ENCODE peak calls at places on chromosomes 3 and 15, in six cellular contexts. O is heart right ventricle; N is astrocyte of the spinal cord; D is mesenchymal stem cell; Y is CD8-positive, alpha-beta memory T cell; F is cardiac muscle cell. P is an unnamed sample.

GRCh38 chr3:62727576-62727975 is 147.6 kb downstream of the CADPS start:
- DNase-seq in Y (no peak), O (no peak), F (peak; percentile 12), N (peak; percentile 24), D (no peak), P (no peak)

GRCh38 chr3:37144806-37145205 is 29.6 kb downstream of the LRRFIP2 start:
- DNase-seq in O (no peak), D (peak; percentile 47), N (no peak), Y (peak; percentile 7), F (no peak), P (no peak)

GRCh38 chr3:122233109-122233952 is 49.9 kb downstream of the CASR start:
- DNase-seq in O (no peak), F (no peak), D (no peak), Y (no peak), N (no peak), P (no peak)

GRCh38 chr3:109137766-109138165 is 1.2 kb downstream of the C3orf85 start:
- DNase-seq in Y (no peak), N (no peak), F (no peak), O (no peak), D (no peak), P (no peak)

GRCh38 chr3:6989608-6990291 is 128.8 kb downstream of the GRM7 start:
- DNase-seq in O (no peak), D (no peak), Y (no peak), F (no peak), N (no peak), P (no peak)

GRCh38 chr3:33211444-33211843 is 7.2 kb downstream of the SUSD5 start:
- DNase-seq in F (peak; percentile 77), D (peak; percentile 87), O (no peak), N (peak; percentile 94), Y (no peak), P (no peak)

GRCh38 chr3:104031598-104031997 is 1335.1 kb upstream of the ALCAM start:
- DNase-seq in N (no peak), F (no peak), O (no peak), D (no peak), Y (no peak), P (no peak)

GRCh38 chr3:39290255-39290654 is 10.4 kb upstream of the CX3CR1 start:
- DNase-seq in Y (no peak), D (peak; percentile 28), F (no peak), O (no peak), N (no peak), P (no peak)

GRCh38 chr3:135197246-135197645 is 402.2 kb downstream of the EPHB1 start:
- DNase-seq in N (no peak), O (no peak), F (no peak), D (no peak), Y (no peak), P (no peak)

GRCh38 chr3:110680365-110680909 is 391.2 kb upstream of the NECTIN3 start:
- DNase-seq in F (no peak), O (no peak), D (no peak), Y (no peak), N (no peak), P (no peak)

GRCh38 chr3:8069981-8070380 is 431.6 kb upstream of the LMCD1 start:
- DNase-seq in F (peak; percentile 6), N (peak; percentile 58), Y (no peak), O (no peak), D (peak; percentile 41), P (no peak)

GRCh38 chr3:117523407-117523806 is 813.8 kb downstream of the TUSC7 start:
- DNase-seq in Y (no peak), N (no peak), F (no peak), O (no peak), D (no peak), P (no peak)

GRCh38 chr3:98483626-98484025 is 13.9 kb upstream of the OR5K2 start:
- DNase-seq in D (no peak), O (no peak), Y (no peak), F (no peak), N (no peak), P (no peak)

GRCh38 chr3:130907966-130908365 is 14.1 kb downstream of the ATP2C1 start:
- DNase-seq in O (no peak), N (no peak), Y (no peak), D (no peak), F (no peak), P (no peak)

GRCh38 chr3:13700889-13701288 is 152.0 kb downstream of the FBLN2 start:
- DNase-seq in O (no peak), D (no peak), F (no peak), N (no peak), Y (no peak), P (no peak)

GRCh38 chr3:43210049-43211027 is 76.0 kb upstream of the SNRK start:
- DNase-seq in F (no peak), D (no peak), O (peak; percentile 18), Y (no peak), N (no peak), P (no peak)

GRCh38 chr15:85499498-85499897 is 119.1 kb downstream of the AKAP13 start:
- DNase-seq in D (no peak), O (no peak), F (no peak), N (no peak), Y (no peak), P (no peak)

GRCh38 chr15:60795889-60796288 is 316.9 kb upstream of the ICE2 start:
- DNase-seq in N (no peak), O (no peak), D (no peak), Y (no peak), F (no peak), P (no peak)

GRCh38 chr3:171249171-171249692 is 211.0 kb downstream of the TNIK start:
- DNase-seq in O (no peak), F (no peak), D (no peak), N (no peak), Y (no peak), P (no peak)

GRCh38 chr3:154427685-154428291 is 2.2 kb downstream of the GPR149 start:
- DNase-seq in Y (no peak), F (no peak), D (no peak), N (no peak), O (no peak), P (no peak)

GRCh38 chr3:161371441-161372320 is at the start of gene SPTSSB:
- DNase-seq in D (peak; percentile 35), N (peak; percentile 16), F (peak; percentile 19), Y (peak; percentile 31), O (peak; percentile 33), P (no peak)

GRCh38 chr3:130386604-130387263 is 41.3 kb downstream of the COL6A5 start:
- DNase-seq in F (peak; percentile 56), D (peak; percentile 24), N (peak; percentile 50), O (no peak), Y (no peak), P (no peak)

GRCh38 chr3:60746690-60747416 is 504.4 kb downstream of the FHIT start:
- DNase-seq in O (no peak), F (no peak), Y (no peak), D (peak; percentile 7), N (peak; percentile 3), P (no peak)

GRCh38 chr3:2657408-2657807 is 452.8 kb downstream of the IL5RA start:
- DNase-seq in Y (no peak), O (no peak), F (peak; percentile 47), D (peak; percentile 96), N (no peak), P (no peak)
- H3K4me3 ChIP-seq in Y (no peak overlapping the region), O (no peak overlapping the region), F (no peak overlapping the region), D (no peak overlapping the region), N (no peak overlapping the region), P (no peak overlapping the region)

GRCh38 chr3:176521531-176522175 is 675.6 kb downstream of the TBL1XR1 start:
- DNase-seq in O (no peak), N (peak; percentile 52), D (no peak), Y (no peak), F (peak; percentile 29), P (no peak)
- H3K4me3 ChIP-seq in O (no peak overlapping the region), N (no peak overlapping the region), D (no peak overlapping the region), Y (no peak overlapping the region), F (no peak overlapping the region), P (no peak overlapping the region)

GRCh38 chr15:30904812-30905211 is 1.1 kb downstream of the FAN1 start:
- DNase-seq in D (no peak), F (no peak), N (no peak), O (no peak), Y (no peak), P (no peak)
- H3K4me3 ChIP-seq in D (peak overlapping the region; percentile 99), F (peak overlapping the region; percentile 73), N (no peak overlapping the region), O (peak overlapping the region; percentile 88), Y (no peak overlapping the region), P (peak overlapping the region; percentile 73)

GRCh38 chr3:146540236-146540635 is 4.2 kb downstream of the PLSCR1 start:
- DNase-seq in Y (no peak), D (no peak), N (no peak), O (no peak), F (no peak), P (no peak)

GRCh38 chr3:146532406-146532805 is 12.0 kb downstream of the PLSCR1 start:
- DNase-seq in F (no peak), N (no peak), D (peak; percentile 38), O (no peak), Y (no peak), P (no peak)

GRCh38 chr3:146537603-146538002 is 6.8 kb downstream of the PLSCR1 start:
- DNase-seq in O (no peak), D (no peak), Y (no peak), N (no peak), F (no peak), P (no peak)

GRCh38 chr3:146539315-146539714 is 5.1 kb downstream of the PLSCR1 start:
- DNase-seq in Y (no peak), N (no peak), O (no peak), F (no peak), D (no peak), P (no peak)

DNA sequence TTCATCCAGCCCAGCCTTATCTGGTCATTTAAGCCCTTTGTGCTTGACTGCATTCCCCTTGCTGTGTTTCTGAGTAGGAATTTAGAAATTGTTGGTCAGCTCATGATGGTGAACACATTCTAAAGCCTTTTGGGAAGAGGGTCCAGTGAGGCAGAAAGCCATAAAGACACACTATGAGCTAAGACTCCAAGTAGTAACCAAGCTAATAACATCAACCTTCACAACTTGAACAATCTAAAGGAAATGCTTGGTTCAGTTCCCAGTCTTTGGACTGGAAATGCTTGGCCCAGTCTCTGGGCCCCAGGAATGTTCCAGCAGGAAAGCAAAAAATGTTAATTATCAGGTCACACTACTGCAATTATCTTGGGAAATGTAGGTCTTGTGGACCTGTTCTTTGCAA is 7.7 kb downstream of the PLSCR1 start:
- DNase-seq in O (no peak), F (peak; percentile 82), D (no peak), N (peak; percentile 83), Y (no peak), P (no peak)
- H3K4me3 ChIP-seq in O (no peak overlapping the region), F (no peak overlapping the region), D (no peak overlapping the region), N (no peak overlapping the region), Y (no peak overlapping the region), P (no peak overlapping the region)